ENCODE peak calls at places on chromosomes 5 and 9, in four cellular contexts. M is T-cell; C is activated T-cell treated with anti-CD3 and anti-CD28 coated beads, Interleukin-2, amount 50 U/mL, for 24 hours; J is fibroblast of lung. A is an unnamed sample.

GRCh38 chr9:20236676-20237075 is 385.6 kb downstream of the MLLT3 start:
- DNase-seq in M (no peak), C (no peak), J (no peak), A (no peak)

GRCh38 chr9:112025886-112026285 is 129.3 kb downstream of the UGCG start:
- DNase-seq in M (no peak), C (no peak), J (no peak), A (no peak)

GRCh38 chr5:149409268-149409948 is 30.3 kb upstream of the IL17B start:
- DNase-seq in M (no peak), C (no peak), J (no peak), A (no peak)

GRCh38 chr9:69412741-69413150 is 87.7 kb downstream of the ENTREP1 start:
- DNase-seq in M (no peak), C (no peak), J (peak), A (no peak)

GRCh38 chr5:86806206-86806605 is 188.5 kb downstream of the COX7C start:
- DNase-seq in M (no peak), C (no peak), J (no peak), A (no peak)

GRCh38 chr9:122265265-122265900 is 701 bp downstream of the MRRF start:
- DNase-seq in M (no peak), C (no peak), J (peak), A (peak)

GRCh38 chr5:150671509-150672236 is 10.6 kb downstream of the MYOZ3 start:
- DNase-seq in M (peak), C (peak), J (no peak), A (no peak)

GRCh38 chr9:8762676-8763075 is 963.1 kb upstream of the DMAC1 start:
- DNase-seq in M (no peak), C (no peak), J (no peak), A (no peak)

GRCh38 chr5:34609951-34610431 is 46.1 kb upstream of the RAI14 start:
- DNase-seq in M (no peak), C (no peak), J (no peak), A (no peak)

GRCh38 chr5:149310947-149311675 is 34.2 kb upstream of the GRPEL2 start:
- DNase-seq in M (no peak), C (no peak), J (peak), A (no peak)

GRCh38 chr5:17154211-17154996 is 63.0 kb upstream of the BASP1 start:
- DNase-seq in M (no peak), C (no peak), J (peak), A (no peak)

GRCh38 chr9:134691695-134692572 is 50.3 kb downstream of the COL5A1 start:
- DNase-seq in M (no peak), C (no peak), J (no peak), A (no peak)

GRCh38 chr5:91089758-91090157 is 293.4 kb downstream of the ARRDC3 start:
- DNase-seq in M (no peak), C (no peak), J (no peak), A (no peak)

GRCh38 chr5:99104538-99105132 is 175.8 kb upstream of the CHD1 start:
- DNase-seq in M (no peak), C (no peak), J (peak), A (peak)